ENCODE peak calls at places on chromosomes 4 and X, in nine cellular contexts. One of them, this sample, is unnamed.

GRCh38 chr4:86307432-86307831 is 52.4 kb downstream of the MAPK10 start:
- DNase-seq in AG09309: no peak
- DNase-seq in sigmoid colon: no peak
- DNase-seq in HepG2: no peak
- DNase-seq in CD8-positive, alpha-beta T cell: no peak
- DNase-seq in hepatocyte: no peak
- DNase-seq in Calu3: no peak
- DNase-seq in H9: no peak
- DNase-seq in nephron progenitor cell: no peak
- DNase-seq in this sample: no peak

GRCh38 chrX:125132274-125132673 is 187.4 kb upstream of the TEX13C start:
- DNase-seq in HepG2: peak
- DNase-seq in hepatocyte: peak
- DNase-seq in sigmoid colon: no peak
- DNase-seq in H9: no peak
- DNase-seq in AG09309: no peak
- DNase-seq in CD8-positive, alpha-beta T cell: no peak
- DNase-seq in nephron progenitor cell: no peak
- DNase-seq in Calu3: no peak
- DNase-seq in this sample: no peak

GRCh38 chr4:56038763-56039162 is 90.0 kb downstream of the CEP135 start:
- DNase-seq in AG09309: no peak
- DNase-seq in nephron progenitor cell: no peak
- DNase-seq in hepatocyte: no peak
- DNase-seq in H9: no peak
- DNase-seq in HepG2: no peak
- DNase-seq in Calu3: no peak
- DNase-seq in CD8-positive, alpha-beta T cell: no peak
- DNase-seq in sigmoid colon: no peak
- DNase-seq in this sample: no peak

GRCh38 chrX:84078991-84079390 is 109.0 kb downstream of the RPS6KA6 start:
- DNase-seq in sigmoid colon: no peak
- DNase-seq in CD8-positive, alpha-beta T cell: no peak
- DNase-seq in Calu3: no peak
- DNase-seq in nephron progenitor cell: no peak
- DNase-seq in H9: no peak
- DNase-seq in AG09309: no peak
- DNase-seq in hepatocyte: no peak
- DNase-seq in HepG2: no peak
- DNase-seq in this sample: no peak

GRCh38 chr4:53132117-53132889 is 233.6 kb downstream of the SCFD2 start:
- DNase-seq in HepG2: no peak
- DNase-seq in Calu3: no peak
- DNase-seq in AG09309: no peak
- DNase-seq in H9: no peak
- DNase-seq in CD8-positive, alpha-beta T cell: no peak
- DNase-seq in nephron progenitor cell: no peak
- DNase-seq in sigmoid colon: no peak
- DNase-seq in hepatocyte: no peak
- DNase-seq in this sample: no peak

GRCh38 chr4:33649015-33649414 is 2595.3 kb downstream of the ARAP2 start:
- DNase-seq in HepG2: no peak
- DNase-seq in hepatocyte: peak
- DNase-seq in sigmoid colon: no peak
- DNase-seq in CD8-positive, alpha-beta T cell: no peak
- DNase-seq in nephron progenitor cell: no peak
- DNase-seq in AG09309: peak
- DNase-seq in Calu3: no peak
- DNase-seq in H9: no peak
- DNase-seq in this sample: no peak

GRCh38 chr4:105208556-105208955 is 61.9 kb downstream of the TET2 start:
- DNase-seq in sigmoid colon: no peak
- DNase-seq in Calu3: no peak
- DNase-seq in nephron progenitor cell: no peak
- DNase-seq in AG09309: no peak
- DNase-seq in H9: no peak
- DNase-seq in HepG2: no peak
- DNase-seq in hepatocyte: no peak
- DNase-seq in CD8-positive, alpha-beta T cell: no peak
- DNase-seq in this sample: no peak

GRCh38 chr4:115927382-115927781 is 814.0 kb upstream of the NDST4 start:
- DNase-seq in HepG2: no peak
- DNase-seq in CD8-positive, alpha-beta T cell: no peak
- DNase-seq in nephron progenitor cell: no peak
- DNase-seq in hepatocyte: no peak
- DNase-seq in Calu3: no peak
- DNase-seq in H9: no peak
- DNase-seq in AG09309: no peak
- DNase-seq in sigmoid colon: no peak
- DNase-seq in this sample: no peak

GRCh38 chrX:148755111-148755510 is 254.7 kb downstream of the AFF2 start:
- DNase-seq in nephron progenitor cell: no peak
- DNase-seq in CD8-positive, alpha-beta T cell: no peak
- DNase-seq in H9: no peak
- DNase-seq in Calu3: no peak
- DNase-seq in AG09309: no peak
- DNase-seq in HepG2: no peak
- DNase-seq in hepatocyte: no peak
- DNase-seq in sigmoid colon: no peak
- DNase-seq in this sample: no peak

GRCh38 chr4:120874792-120875774 is 47.4 kb downstream of the PRDM5 start:
- DNase-seq in hepatocyte: no peak
- DNase-seq in AG09309: no peak
- DNase-seq in nephron progenitor cell: no peak
- DNase-seq in H9: peak
- DNase-seq in HepG2: no peak
- DNase-seq in sigmoid colon: no peak
- DNase-seq in Calu3: no peak
- DNase-seq in CD8-positive, alpha-beta T cell: no peak
- DNase-seq in this sample: no peak

GRCh38 chr4:119493419-119493818 is 135.2 kb downstream of the PDE5A start:
- DNase-seq in nephron progenitor cell: no peak
- DNase-seq in sigmoid colon: no peak
- DNase-seq in CD8-positive, alpha-beta T cell: no peak
- DNase-seq in hepatocyte: no peak
- DNase-seq in Calu3: no peak
- DNase-seq in HepG2: no peak
- DNase-seq in AG09309: no peak
- DNase-seq in H9: no peak
- DNase-seq in this sample: no peak
- TF ChIP-seq CTCF in nephron progenitor cell: no peak
- TF ChIP-seq CTCF in sigmoid colon: no peak
- TF ChIP-seq CTCF in CD8-positive, alpha-beta T cell: no peak
- TF ChIP-seq CTCF in hepatocyte: peak
- TF ChIP-seq CTCF in Calu3: no peak
- TF ChIP-seq CTCF in HepG2: no peak
- TF ChIP-seq CTCF in AG09309: no peak
- TF ChIP-seq CTCF in H9: no peak
- TF ChIP-seq CTCF in this sample: peak

GRCh38 chrX:155216940-155217450 is 735 bp downstream of the VBP1 start:
- DNase-seq in hepatocyte: peak
- DNase-seq in Calu3: no peak
- DNase-seq in H9: no peak
- DNase-seq in CD8-positive, alpha-beta T cell: no peak
- DNase-seq in sigmoid colon: no peak
- DNase-seq in AG09309: no peak
- DNase-seq in HepG2: no peak
- DNase-seq in nephron progenitor cell: peak
- DNase-seq in this sample: no peak
- TF ChIP-seq CTCF in hepatocyte: no peak
- TF ChIP-seq CTCF in Calu3: no peak
- TF ChIP-seq CTCF in H9: no peak
- TF ChIP-seq CTCF in CD8-positive, alpha-beta T cell: no peak
- TF ChIP-seq CTCF in sigmoid colon: no peak
- TF ChIP-seq CTCF in AG09309: no peak
- TF ChIP-seq CTCF in HepG2: no peak
- TF ChIP-seq CTCF in nephron progenitor cell: no peak
- TF ChIP-seq CTCF in this sample: no peak

DNA sequence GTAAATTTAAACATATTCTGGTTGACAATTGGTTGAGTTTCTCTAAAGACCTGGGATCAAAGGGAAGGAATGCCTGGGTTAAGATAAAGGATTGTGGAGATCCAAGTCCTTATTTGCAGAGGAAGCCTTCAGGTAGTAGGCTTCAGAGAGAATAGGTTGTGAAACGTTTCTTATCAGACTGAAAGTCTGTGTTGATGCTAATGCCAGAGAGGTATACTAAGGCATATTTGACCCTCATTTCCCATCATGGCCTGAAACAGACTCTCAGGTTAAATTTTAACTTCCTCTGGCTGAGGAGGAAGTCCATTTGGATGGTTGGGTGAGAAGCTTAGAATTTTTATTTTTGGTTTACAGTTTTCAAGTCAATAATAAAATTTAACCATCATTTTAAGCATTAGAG is 48.1 kb downstream of the UGT2A2 start:
- DNase-seq in sigmoid colon: no peak
- DNase-seq in CD8-positive, alpha-beta T cell: no peak
- DNase-seq in nephron progenitor cell: no peak
- DNase-seq in Calu3: no peak
- DNase-seq in H9: no peak
- DNase-seq in AG09309: no peak
- DNase-seq in HepG2: no peak
- DNase-seq in hepatocyte: peak
- DNase-seq in this sample: no peak
- TF ChIP-seq CTCF in sigmoid colon: no peak
- TF ChIP-seq CTCF in CD8-positive, alpha-beta T cell: no peak
- TF ChIP-seq CTCF in nephron progenitor cell: no peak
- TF ChIP-seq CTCF in Calu3: no peak
- TF ChIP-seq CTCF in H9: no peak
- TF ChIP-seq CTCF in AG09309: no peak
- TF ChIP-seq CTCF in HepG2: no peak
- TF ChIP-seq CTCF in hepatocyte: no peak
- TF ChIP-seq CTCF in this sample: no peak

GRCh38 chr4:13986533-13986932 is 359.0 kb upstream of the BOD1L1 start:
- DNase-seq in HepG2: no peak
- DNase-seq in CD8-positive, alpha-beta T cell: no peak
- DNase-seq in nephron progenitor cell: no peak
- DNase-seq in sigmoid colon: no peak
- DNase-seq in hepatocyte: no peak
- DNase-seq in AG09309: no peak
- DNase-seq in H9: no peak
- DNase-seq in Calu3: no peak
- DNase-seq in this sample: no peak

GRCh38 chr4:13985824-13986223 is 358.3 kb upstream of the BOD1L1 start:
- DNase-seq in hepatocyte: no peak
- DNase-seq in sigmoid colon: no peak
- DNase-seq in H9: no peak
- DNase-seq in Calu3: no peak
- DNase-seq in CD8-positive, alpha-beta T cell: no peak
- DNase-seq in HepG2: no peak
- DNase-seq in AG09309: no peak
- DNase-seq in nephron progenitor cell: no peak
- DNase-seq in this sample: no peak

GRCh38 chr4:13983189-13983790 is 355.8 kb upstream of the BOD1L1 start:
- DNase-seq in AG09309: no peak
- DNase-seq in H9: no peak
- DNase-seq in Calu3: peak
- DNase-seq in CD8-positive, alpha-beta T cell: no peak
- DNase-seq in hepatocyte: no peak
- DNase-seq in nephron progenitor cell: no peak
- DNase-seq in sigmoid colon: no peak
- DNase-seq in HepG2: peak
- DNase-seq in this sample: no peak

GRCh38 chr4:13982008-13982407 is 354.5 kb upstream of the BOD1L1 start:
- DNase-seq in H9: no peak
- DNase-seq in nephron progenitor cell: no peak
- DNase-seq in HepG2: no peak
- DNase-seq in CD8-positive, alpha-beta T cell: no peak
- DNase-seq in sigmoid colon: no peak
- DNase-seq in Calu3: no peak
- DNase-seq in AG09309: no peak
- DNase-seq in hepatocyte: no peak
- DNase-seq in this sample: no peak

DNA sequence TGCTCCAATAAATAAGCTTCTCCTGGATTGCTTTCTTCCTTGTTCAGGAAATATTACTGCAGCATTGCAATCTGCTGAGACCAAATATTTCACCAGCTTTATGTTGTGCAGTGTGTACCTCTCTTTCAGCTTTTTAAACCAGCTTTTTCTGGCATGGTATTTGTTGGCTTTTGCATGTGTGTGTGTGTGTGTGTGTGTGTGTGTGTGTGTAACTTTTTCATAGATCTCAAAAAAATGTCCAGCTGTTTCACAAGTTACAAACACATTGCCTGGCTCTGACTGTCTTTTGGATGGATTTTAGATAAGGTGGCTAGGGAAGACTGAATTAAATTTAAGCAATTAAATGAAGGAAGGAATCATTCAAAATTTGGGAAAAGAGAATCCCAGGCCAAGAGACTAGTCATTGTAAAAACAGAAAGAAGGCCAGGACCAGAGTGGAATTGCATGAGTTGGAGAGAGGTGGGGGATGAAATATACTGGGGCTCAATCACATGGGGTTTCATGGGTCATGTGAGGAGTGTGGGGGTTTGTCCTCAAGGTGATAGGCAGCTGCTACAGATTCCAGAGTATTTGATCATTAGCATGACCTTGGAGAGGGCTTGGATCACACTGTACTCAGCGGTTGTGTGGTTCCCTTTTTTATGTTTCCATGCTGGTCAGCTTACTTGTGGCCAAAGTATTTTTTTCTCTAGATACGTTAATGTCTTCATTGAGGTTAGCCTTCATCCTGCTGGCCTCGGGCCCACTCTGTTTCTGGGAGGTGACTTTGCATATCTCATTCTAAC is 357.7 kb upstream of the BOD1L1 start:
- DNase-seq in nephron progenitor cell: no peak
- DNase-seq in Calu3: no peak
- DNase-seq in AG09309: peak
- DNase-seq in hepatocyte: no peak
- DNase-seq in H9: no peak
- DNase-seq in CD8-positive, alpha-beta T cell: no peak
- DNase-seq in sigmoid colon: no peak
- DNase-seq in HepG2: no peak
- DNase-seq in this sample: no peak
- TF ChIP-seq CTCF in nephron progenitor cell: no peak
- TF ChIP-seq CTCF in Calu3: no peak
- TF ChIP-seq CTCF in AG09309: no peak
- TF ChIP-seq CTCF in hepatocyte: no peak
- TF ChIP-seq CTCF in H9: no peak
- TF ChIP-seq CTCF in CD8-positive, alpha-beta T cell: no peak
- TF ChIP-seq CTCF in sigmoid colon: no peak
- TF ChIP-seq CTCF in HepG2: no peak
- TF ChIP-seq CTCF in this sample: no peak

DNA sequence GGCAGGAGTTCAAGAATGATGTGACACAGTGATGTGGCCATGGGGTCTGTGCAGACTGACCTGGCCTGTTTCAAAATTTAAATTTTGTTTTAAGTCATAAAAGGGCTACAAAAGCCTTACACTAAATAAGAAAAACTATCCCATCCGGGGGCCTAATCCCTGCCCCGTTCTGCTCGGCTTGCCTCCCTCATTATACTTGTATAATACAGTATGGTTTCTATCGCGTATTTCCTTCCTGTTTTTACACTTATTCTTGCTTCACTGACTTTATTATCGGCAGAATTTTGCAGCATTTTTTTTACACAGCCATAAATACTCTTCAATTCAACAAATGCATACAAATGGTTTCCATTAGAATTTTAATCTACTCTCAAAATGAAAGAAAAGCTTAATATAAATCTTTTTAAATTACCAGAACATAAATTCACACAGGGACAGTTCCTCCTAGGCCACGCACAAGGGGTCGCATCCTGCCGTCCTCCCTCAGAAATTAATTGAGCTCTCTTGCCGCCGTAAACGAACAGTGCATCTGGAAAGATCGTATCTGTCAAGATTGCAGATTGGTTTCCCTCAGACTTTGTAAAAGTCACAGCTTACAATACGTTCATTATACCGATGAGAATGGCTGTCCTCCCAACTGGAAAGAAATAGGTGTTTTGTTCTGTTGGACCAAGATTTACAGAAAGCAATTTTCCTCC is 42.9 kb downstream of the DCTD start:
- DNase-seq in sigmoid colon: peak
- DNase-seq in hepatocyte: no peak
- DNase-seq in H9: no peak
- DNase-seq in HepG2: no peak
- DNase-seq in CD8-positive, alpha-beta T cell: no peak
- DNase-seq in nephron progenitor cell: no peak
- DNase-seq in AG09309: no peak
- DNase-seq in Calu3: no peak
- DNase-seq in this sample: no peak
- TF ChIP-seq CTCF in sigmoid colon: no peak
- TF ChIP-seq CTCF in hepatocyte: no peak
- TF ChIP-seq CTCF in H9: no peak
- TF ChIP-seq CTCF in HepG2: no peak
- TF ChIP-seq CTCF in CD8-positive, alpha-beta T cell: no peak
- TF ChIP-seq CTCF in nephron progenitor cell: no peak
- TF ChIP-seq CTCF in AG09309: no peak
- TF ChIP-seq CTCF in Calu3: no peak
- TF ChIP-seq CTCF in this sample: no peak

This sample was measured in D721Med.